ENCODE peak calls at places on chromosome 17, in seven cellular contexts. U, E, V, H, R, M and N are unnamed samples.

GRCh38 chr17:12902046-12902445 is 112.7 kb downstream of the ARHGAP44 start:
- DNase-seq in E (no peak), U (no peak), V (no peak), R (no peak), H (no peak), M (no peak), N (peak; percentile 76)

GRCh38 chr17:19703106-19703775 is 13.1 kb downstream of the SLC47A2 start:
- DNase-seq in E (no peak), U (peak; percentile 39), H (no peak), V (no peak), M (no peak), R (no peak), N (no peak)

GRCh38 chr17:30586818-30587595 is 109.8 kb downstream of the GOSR1 start:
- DNase-seq in M (no peak), E (no peak), U (no peak), V (peak; percentile 86), R (peak; percentile 77), H (no peak), N (no peak)

GRCh38 chr17:44850025-44850424 is 2.3 kb downstream of the HIGD1B start:
- DNase-seq in H (no peak), V (no peak), E (no peak), U (no peak), R (no peak), M (no peak), N (no peak)

GRCh38 chr17:17740627-17741237 is 59.5 kb downstream of the RAI1 start:
- DNase-seq in R (no peak), M (no peak), V (no peak), E (no peak), H (no peak), U (peak; percentile 71), N (no peak)

GRCh38 chr17:65855245-65855644 is 293.8 kb upstream of the AXIN2 start:
- DNase-seq in V (peak; percentile 45), E (no peak), M (peak; percentile 21), R (no peak), H (peak; percentile 89), U (no peak), N (peak; percentile 69)

GRCh38 chr17:10151667-10152496 is 46.5 kb downstream of the GAS7 start:
- DNase-seq in E (no peak), R (no peak), U (no peak), V (no peak), M (no peak), H (peak; percentile 54), N (no peak)

GRCh38 chr17:19744492-19744891 is 3.6 kb downstream of the ALDH3A1 start:
- DNase-seq in E (no peak), M (no peak), R (no peak), H (no peak), U (no peak), V (no peak), N (no peak)

GRCh38 chr17:73362697-73363096 is 50.9 kb upstream of the CDC42EP4 start:
- DNase-seq in H (peak; percentile 60), E (no peak), V (no peak), M (no peak), U (peak; percentile 90), R (no peak), N (no peak)

GRCh38 chr17:66395961-66396360 is 93.5 kb downstream of the PRKCA start:
- DNase-seq in R (no peak), V (no peak), H (no peak), M (no peak), E (no peak), U (no peak), N (no peak)

GRCh38 chr17:49998836-49999511 is 4.0 kb upstream of the DLX3 start:
- DNase-seq in M (no peak), V (no peak), H (no peak), U (peak; percentile 35), E (no peak), R (no peak), N (no peak)
- H4K8ac ChIP-seq in M (no peak overlapping the region), V (no peak overlapping the region), H (no peak overlapping the region), U (no peak overlapping the region), E (peak overlapping the region; percentile 43), R (peak overlapping the region; percentile 21), N (peak overlapping the region; percentile 13)

GRCh38 chr17:29216181-29216580 is 30.5 kb upstream of the CRYBA1 start:
- DNase-seq in E (no peak), R (no peak), H (no peak), V (no peak), U (no peak), M (no peak), N (no peak)

GRCh38 chr17:29215174-29215573 is 31.5 kb upstream of the CRYBA1 start:
- DNase-seq in V (no peak), H (no peak), U (no peak), E (no peak), R (no peak), M (no peak), N (no peak)

GRCh38 chr17:29214215-29215146 is 32.2 kb upstream of the CRYBA1 start:
- DNase-seq in V (no peak), H (no peak), M (no peak), R (no peak), U (no peak), E (no peak), N (peak; percentile 22)

GRCh38 chr17:29216856-29217255 is 29.8 kb upstream of the CRYBA1 start:
- DNase-seq in E (no peak), R (no peak), U (no peak), M (no peak), H (no peak), V (no peak), N (no peak)

GRCh38 chr17:29215717-29216116 is 30.9 kb upstream of the CRYBA1 start:
- DNase-seq in E (no peak), U (no peak), M (no peak), R (no peak), V (peak; percentile 55), H (peak; percentile 40), N (no peak)
- H4K8ac ChIP-seq in E (no peak overlapping the region), U (no peak overlapping the region), M (no peak overlapping the region), R (no peak overlapping the region), V (no peak overlapping the region), H (no peak overlapping the region), N (no peak overlapping the region)

GRCh38 chr17:76081295-76082210 is 2.6 kb downstream of the ZACN start:
- DNase-seq in U (peak; percentile 57), V (no peak), E (no peak), R (no peak), H (peak; percentile 39), M (no peak), N (no peak)

GRCh38 chr17:76085731-76086366 is 6.9 kb downstream of the ZACN start:
- DNase-seq in U (no peak), R (no peak), H (no peak), V (no peak), E (no peak), M (no peak), N (no peak)

GRCh38 chr17:76082326-76083251 is 3.6 kb downstream of the ZACN start:
- DNase-seq in M (no peak), R (no peak), E (no peak), H (no peak), V (no peak), U (peak; percentile 31), N (no peak)

GRCh38 chr17:76085066-76085730 is 6.2 kb downstream of the ZACN start:
- DNase-seq in V (no peak), U (peak; percentile 28), R (no peak), M (no peak), E (no peak), H (no peak), N (no peak)

GRCh38 chr17:76083536-76083935 is 4.6 kb downstream of the ZACN start:
- DNase-seq in E (no peak), M (no peak), H (no peak), R (no peak), U (no peak), V (no peak), N (no peak)
- H4K8ac ChIP-seq in E (no peak overlapping the region), M (no peak overlapping the region), H (no peak overlapping the region), R (no peak overlapping the region), U (no peak overlapping the region), V (no peak overlapping the region), N (no peak overlapping the region)

GRCh38 chr17:5683241-5683640 is 98.9 kb upstream of the NLRP1 start:
- DNase-seq in E (no peak), V (no peak), M (no peak), H (no peak), U (no peak), R (no peak), N (no peak)

GRCh38 chr17:5680766-5681165 is 96.5 kb upstream of the NLRP1 start:
- DNase-seq in R (no peak), M (no peak), H (peak; percentile 87), E (no peak), V (no peak), U (peak; percentile 52), N (peak; percentile 3)

DNA sequence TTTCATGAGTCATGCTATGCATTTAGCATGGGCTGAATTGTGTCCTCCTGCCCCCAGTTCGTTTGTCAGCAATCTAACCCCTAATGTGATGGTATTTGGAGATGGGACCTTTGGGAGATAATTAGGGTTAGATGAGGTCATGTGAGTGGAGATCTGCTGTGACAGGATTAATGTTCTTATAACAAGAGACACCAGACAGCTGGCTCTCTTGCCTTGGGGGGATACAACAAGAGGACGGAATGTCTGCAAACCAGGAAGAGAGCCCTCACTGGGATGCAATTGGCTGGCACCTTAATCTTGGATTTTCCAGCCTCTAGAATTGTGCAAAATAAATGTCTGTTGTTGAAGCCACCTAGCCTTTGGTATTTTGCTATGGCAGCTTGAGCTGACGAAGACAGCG is 101.9 kb upstream of the NLRP1 start:
- DNase-seq in M (no peak), R (no peak), E (no peak), V (no peak), U (no peak), H (peak; percentile 37), N (no peak)
- H4K8ac ChIP-seq in M (no peak overlapping the region), R (no peak overlapping the region), E (no peak overlapping the region), V (no peak overlapping the region), U (no peak overlapping the region), H (no peak overlapping the region), N (no peak overlapping the region)

GRCh38 chr17:81428945-81429344 is 33.7 kb downstream of the BAHCC1 start:
- DNase-seq in M (no peak), U (no peak), V (no peak), E (no peak), R (no peak), H (no peak), N (no peak)

GRCh38 chr17:81429353-81429774 is 34.1 kb downstream of the BAHCC1 start:
- DNase-seq in M (no peak), H (no peak), R (no peak), E (no peak), U (no peak), V (peak; percentile 67), N (no peak)

GRCh38 chr17:81428121-81428515 is 32.9 kb downstream of the BAHCC1 start:
- DNase-seq in M (no peak), U (no peak), H (no peak), E (no peak), V (no peak), R (no peak), N (no peak)

GRCh38 chr17:81427446-81428120 is 32.3 kb downstream of the BAHCC1 start:
- DNase-seq in M (no peak), R (no peak), E (no peak), H (no peak), V (no peak), U (no peak), N (no peak)

GRCh38 chr17:81428521-81428920 is 33.3 kb downstream of the BAHCC1 start:
- DNase-seq in R (no peak), U (no peak), V (no peak), H (no peak), M (no peak), E (no peak), N (no peak)
- H4K8ac ChIP-seq in R (no peak overlapping the region), U (no peak overlapping the region), V (no peak overlapping the region), H (no peak overlapping the region), M (peak overlapping the region; percentile 35), E (no peak overlapping the region), N (no peak overlapping the region)